ENCODE peak calls at places on chromosomes 6 and 20, in five cellular contexts. O is upper lobe of left lung, G is GM12878, M is HepG2, L is K562. C is an unnamed sample.

GRCh38 chr20:6418732-6419131 is 295.9 kb upstream of the FERMT1 start:
- ATAC-seq in G (peak), L (no peak), M (no peak), O (no peak), C (no peak)

GRCh38 chr6:55047433-55048044 is 126.8 kb upstream of the HCRTR2 start:
- ATAC-seq in L (no peak), O (no peak), G (no peak), M (no peak), C (no peak)

GRCh38 chr6:47254906-47255305 is 54.8 kb downstream of the TNFRSF21 start:
- ATAC-seq in O (no peak), M (no peak), G (no peak), L (no peak), C (no peak)

GRCh38 chr6:143441010-143441409 is 9.5 kb downstream of the ADAT2 start:
- ATAC-seq in O (no peak), L (no peak), M (no peak), G (no peak), C (no peak)

GRCh38 chr20:58599966-58600365 is 51.1 kb upstream of the STX16 start:
- ATAC-seq in L (no peak), O (no peak), M (no peak), G (no peak), C (no peak)

GRCh38 chr20:32021091-32021490 is 10.9 kb downstream of the CCM2L start:
- ATAC-seq in O (no peak), G (no peak), M (no peak), L (no peak), C (no peak)

GRCh38 chr20:10125757-10126156 is 91.0 kb downstream of the ANKEF1 start:
- ATAC-seq in L (no peak), M (no peak), O (no peak), G (no peak), C (no peak)

GRCh38 chr6:15389079-15389758 is 143.3 kb downstream of the JARID2 start:
- ATAC-seq in O (no peak), G (no peak), M (no peak), L (no peak), C (peak)

GRCh38 chr20:13723015-13723414 is 61.7 kb downstream of the ESF1 start:
- ATAC-seq in G (no peak), L (no peak), M (no peak), O (no peak), C (peak)

GRCh38 chr20:45354423-45355208 is 6.4 kb upstream of the SDC4 start:
- ATAC-seq in G (no peak), O (no peak), M (no peak), L (no peak), C (no peak)

GRCh38 chr6:32969685-32970412 is 1.5 kb downstream of the BRD2 start:
- ATAC-seq in O (no peak), G (no peak), L (peak), M (peak), C (peak)

GRCh38 chr20:47468290-47469050 is 33.2 kb upstream of the NCOA3 start:
- ATAC-seq in G (peak), L (peak), O (no peak), M (no peak), C (no peak)

GRCh38 chr6:156910938-156911337 is 133.8 kb downstream of the ARID1B start:
- ATAC-seq in M (no peak), O (no peak), G (no peak), L (no peak), C (no peak)

GRCh38 chr6:117169060-117169635 is 96.2 kb upstream of the VGLL2 start:
- ATAC-seq in L (no peak), O (no peak), M (no peak), G (no peak), C (no peak)

GRCh38 chr6:4581468-4582420 is 194.5 kb upstream of the CDYL start:
- ATAC-seq in L (no peak), G (no peak), O (no peak), M (no peak), C (peak)

GRCh38 chr6:155791891-155792290 is 336.3 kb upstream of the NOX3 start:
- ATAC-seq in L (no peak), G (no peak), O (no peak), M (no peak), C (no peak)

GRCh38 chr20:57716202-57716601 is 6.4 kb upstream of the PMEPA1 start:
- ATAC-seq in M (no peak), L (no peak), G (no peak), O (no peak), C (no peak)

GRCh38 chr6:130127195-130127594 is 95.6 kb downstream of the SAMD3 start:
- ATAC-seq in L (no peak), M (no peak), G (no peak), O (no peak), C (no peak)

GRCh38 chr6:157822221-157823000 is 635 bp upstream of the SNX9 start:
- ATAC-seq in L (peak), G (peak), O (peak), M (peak), C (peak)

GRCh38 chr20:49832632-49833327 is 20.2 kb downstream of the SLC9A8 start:
- ATAC-seq in G (peak), M (peak), O (no peak), L (no peak), C (peak)

GRCh38 chr20:6142348-6142993 is 19.6 kb upstream of the FERMT1 start:
- ATAC-seq in L (peak), O (peak), G (peak), M (peak), C (no peak)

GRCh38 chr6:87943191-87943590 is 104.5 kb upstream of the SPACA1 start:
- ATAC-seq in L (no peak), M (no peak), G (no peak), O (no peak), C (no peak)

GRCh38 chr6:121260651-121261102 is 73.6 kb downstream of the TBC1D32 start:
- ATAC-seq in M (no peak), L (peak), G (no peak), O (peak), C (peak)

GRCh38 chr6:3337521-3338350 is 79.0 kb downstream of the PSMG4 start:
- ATAC-seq in G (peak), L (peak), M (peak), O (no peak), C (no peak)

GRCh38 chr20:57378646-57379262 is 12.4 kb upstream of the RBM38 start:
- ATAC-seq in L (no peak), M (no peak), O (no peak), G (no peak), C (no peak)

GRCh38 chr6:26240981-26241770 is 123.8 kb upstream of the BTN3A2 start:
- ATAC-seq in G (peak), L (no peak), M (no peak), O (no peak), C (peak)

GRCh38 chr6:89044988-89045387 is 35.6 kb upstream of the PNRC1 start:
- ATAC-seq in M (no peak), G (no peak), L (no peak), O (peak), C (peak)

GRCh38 chr6:11315743-11316437 is 83.4 kb upstream of the NEDD9 start:
- ATAC-seq in M (no peak), G (no peak), L (no peak), O (no peak), C (peak)

GRCh38 chr20:16709017-16709416 is 20.8 kb upstream of the SNRPB2 start:
- ATAC-seq in M (no peak), O (no peak), G (peak), L (no peak), C (no peak)

GRCh38 chr6:15879372-15880261 is 216.8 kb upstream of the DTNBP1 start:
- ATAC-seq in M (no peak), G (peak), O (peak), L (peak), C (peak)

DNA sequence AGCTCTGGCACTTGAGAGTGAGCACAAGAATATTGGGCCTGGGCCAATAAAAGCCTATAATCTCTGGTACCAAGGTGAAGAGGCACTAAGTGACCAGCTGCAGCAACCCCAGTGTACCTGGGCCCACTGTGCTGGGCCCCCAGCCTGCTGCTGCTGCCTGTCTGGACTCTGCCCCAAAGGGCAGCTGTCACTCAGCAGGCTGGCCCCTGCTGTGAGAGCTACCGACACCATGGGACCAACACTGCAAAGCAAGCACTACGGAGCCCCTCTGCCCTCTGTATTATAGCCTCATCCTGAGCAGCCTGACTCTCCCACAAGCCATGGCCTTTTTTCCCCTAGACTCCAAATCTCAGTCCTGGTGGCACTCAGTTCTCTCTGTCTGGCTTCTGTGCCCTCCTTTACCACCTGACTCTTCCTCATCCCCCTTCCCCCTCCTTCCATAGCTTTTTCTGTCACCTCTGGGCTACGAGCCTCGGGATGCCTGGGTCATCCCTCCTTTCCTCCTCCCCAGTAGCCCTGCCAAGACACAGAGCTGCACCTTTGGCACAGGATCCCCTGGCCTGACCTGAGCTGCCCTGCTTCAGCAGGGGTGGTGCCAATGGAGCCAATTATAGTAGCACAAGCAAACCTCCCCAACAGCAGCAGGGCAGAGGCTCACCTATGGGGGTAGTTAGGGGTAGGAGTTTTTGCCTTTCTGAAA is 14.2 kb downstream of the RRP36 start:
- ATAC-seq in M (peak), O (no peak), G (no peak), L (no peak), C (no peak)
- TF ChIP-seq POLR2AphosphoS5 in M (no peak), O (no peak), G (no peak), L (no peak), C (no peak)

DNA sequence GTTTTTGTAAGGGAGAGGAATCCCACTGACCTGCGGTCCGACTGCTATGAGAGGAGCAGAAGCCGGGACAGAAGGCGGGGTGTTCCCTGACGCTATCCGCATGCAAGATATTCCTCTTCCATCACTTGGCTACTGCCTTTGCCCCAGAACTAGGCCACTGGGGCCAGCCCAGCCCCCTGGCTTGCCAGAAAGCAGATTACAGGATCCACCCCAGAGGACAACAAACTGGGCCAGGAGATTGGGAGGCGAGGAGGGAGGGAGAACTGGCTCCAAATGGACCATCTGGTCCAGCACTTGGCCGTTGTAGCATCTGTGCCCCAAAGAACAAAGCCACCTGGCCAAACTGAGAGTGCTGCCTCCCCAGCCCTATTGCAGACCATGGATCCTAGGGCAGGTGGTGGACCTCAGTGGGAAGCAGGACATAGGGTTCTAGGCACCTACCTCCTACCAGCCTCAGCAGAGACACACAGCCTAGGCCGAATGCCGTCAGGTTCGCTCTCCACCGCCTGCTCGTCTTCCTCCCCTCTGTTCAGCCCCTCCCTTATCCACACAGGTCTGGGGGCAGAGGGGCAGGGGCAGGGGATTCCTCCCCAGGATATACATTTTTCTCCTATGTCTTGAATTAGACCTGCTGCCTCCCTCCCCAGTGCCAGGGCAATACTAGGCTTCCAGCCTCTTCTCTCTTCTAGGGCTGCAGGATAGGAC is 4.0 kb downstream of the MDGA1 start:
- ATAC-seq in O (no peak), M (no peak), G (no peak), L (no peak), C (no peak)
- TF ChIP-seq EP300 in O (no peak), M (no peak), G (no peak), L (no peak), C (no peak)

GRCh38 chr20:62643521-62644043 is 1.3 kb downstream of the SLCO4A1 start:
- ATAC-seq in L (no peak), M (no peak), O (no peak), G (no peak), C (no peak)

GRCh38 chr20:62640870-62641748 is 1.2 kb upstream of the SLCO4A1 start:
- ATAC-seq in L (no peak), G (no peak), O (no peak), M (no peak), C (no peak)

GRCh38 chr20:62642666-62643520 is 590 bp downstream of the SLCO4A1 start:
- ATAC-seq in G (peak), O (no peak), L (peak), M (peak), C (no peak)

GRCh38 chr20:62644044-62644795 is 1.9 kb downstream of the SLCO4A1 start:
- ATAC-seq in M (no peak), G (no peak), L (no peak), O (no peak), C (no peak)

DNA sequence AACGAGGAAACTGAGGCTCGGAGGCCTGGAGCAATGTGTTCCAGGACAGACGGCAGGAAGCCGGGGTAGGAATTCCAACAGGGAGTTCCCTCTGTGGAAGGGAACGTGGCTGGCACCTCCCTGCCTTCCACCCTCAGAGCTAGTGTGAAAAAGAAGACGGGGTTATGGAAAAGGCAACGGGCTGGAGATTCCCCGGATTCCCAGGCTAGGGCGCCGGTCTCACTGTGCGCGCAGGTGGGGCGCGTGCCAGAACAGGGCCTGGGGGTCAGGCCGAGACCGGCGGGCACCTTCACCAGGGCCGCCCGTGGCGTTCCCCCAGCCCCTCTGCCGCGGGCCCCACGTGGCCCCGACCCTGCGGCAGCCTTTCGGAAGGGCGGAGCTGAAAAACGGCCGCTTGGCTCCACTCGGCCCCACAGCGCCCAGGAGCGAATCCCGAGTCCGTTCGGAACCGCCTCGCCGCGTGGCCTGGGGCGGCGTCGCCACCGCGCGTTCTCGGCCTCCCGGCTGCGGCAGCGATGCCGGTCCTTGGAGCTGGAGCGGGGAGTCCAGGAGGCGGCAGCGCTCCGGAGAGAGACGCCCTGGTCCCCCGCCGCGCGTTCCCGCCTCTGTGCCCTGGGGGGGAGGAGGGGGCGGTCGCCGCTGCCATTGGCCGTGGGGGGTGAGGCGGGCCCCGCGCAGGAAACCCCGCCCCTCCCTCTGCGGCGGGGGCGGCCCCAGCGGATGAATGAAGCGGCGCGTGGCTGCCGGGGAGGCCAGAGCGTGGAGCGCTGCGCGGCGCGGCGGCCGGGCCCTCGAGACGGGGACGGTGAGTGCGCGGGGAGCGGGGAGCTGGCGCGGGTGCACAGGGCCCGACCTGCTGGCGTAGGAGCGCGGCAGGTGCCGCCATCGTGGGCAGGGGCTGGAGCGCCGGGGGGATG is at the start of gene SLCO4A1:
- ATAC-seq in M (peak), O (peak), L (peak), G (peak), C (peak)
- TF ChIP-seq CTCF in M (peak), O (peak), L (no peak), G (no peak), C (peak)

DNA sequence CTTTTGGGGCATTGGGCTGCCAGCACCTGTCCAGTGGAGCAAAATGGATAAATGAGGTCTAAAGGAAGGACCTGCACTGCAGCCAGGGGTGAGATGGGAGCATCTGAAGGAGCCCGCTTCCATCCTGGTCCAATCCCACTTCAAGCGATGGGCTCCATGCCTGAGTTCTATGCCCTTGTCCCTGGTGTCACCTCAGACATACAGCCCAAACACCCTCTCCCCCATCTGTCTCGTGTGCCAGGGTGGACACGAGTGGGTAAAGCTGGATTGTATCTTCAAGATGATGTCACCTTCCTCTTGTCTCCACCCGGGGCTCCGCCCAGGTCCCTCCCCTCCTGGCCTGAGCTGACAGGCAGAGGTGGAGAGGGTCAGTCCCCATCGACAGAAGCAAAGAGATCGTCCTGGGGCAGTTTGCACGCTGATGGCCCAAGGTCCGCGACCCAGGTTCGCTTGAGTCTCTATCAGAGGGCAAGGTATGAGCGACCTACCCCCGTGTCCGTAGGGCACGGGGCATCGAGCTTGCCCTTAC is 544 bp downstream of the SMIM29 start:
- ATAC-seq in G (peak), L (peak), O (peak), M (peak), C (peak)
- TF ChIP-seq POLR2AphosphoS5 in G (no peak), L (peak), O (no peak), M (no peak), C (no peak)

DNA sequence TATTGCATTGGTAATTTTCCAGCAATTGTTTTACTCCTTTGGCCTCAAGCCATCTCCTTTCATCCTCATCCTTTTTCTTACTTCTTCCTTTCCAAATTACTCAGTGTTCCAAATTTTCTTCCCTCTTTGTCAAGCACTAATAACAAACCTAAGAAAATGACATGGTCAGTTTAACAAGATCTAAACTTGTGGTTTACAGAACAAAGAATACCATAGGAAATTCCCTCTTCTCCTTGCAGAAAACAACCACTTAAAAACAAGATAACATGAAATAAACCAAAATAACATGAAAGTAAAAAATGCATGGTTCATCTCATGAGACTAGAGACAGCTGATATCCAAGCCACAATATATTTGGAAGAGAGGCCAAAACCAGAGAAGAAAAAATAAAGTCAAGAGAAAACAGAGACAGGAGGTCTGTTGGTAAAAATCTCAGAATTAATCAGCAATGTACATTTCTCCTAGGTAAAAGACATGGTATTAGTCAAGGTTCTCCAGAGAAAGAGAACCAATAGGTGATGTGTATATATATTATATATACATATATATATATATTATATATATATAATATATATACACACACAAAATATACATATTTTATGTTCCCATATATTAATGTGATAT is 51.0 kb upstream of the SENP6 start:
- ATAC-seq in M (no peak), G (peak), O (no peak), L (no peak), C (no peak)
- TF ChIP-seq EP300 in M (no peak), G (no peak), O (no peak), L (no peak), C (no peak)

DNA sequence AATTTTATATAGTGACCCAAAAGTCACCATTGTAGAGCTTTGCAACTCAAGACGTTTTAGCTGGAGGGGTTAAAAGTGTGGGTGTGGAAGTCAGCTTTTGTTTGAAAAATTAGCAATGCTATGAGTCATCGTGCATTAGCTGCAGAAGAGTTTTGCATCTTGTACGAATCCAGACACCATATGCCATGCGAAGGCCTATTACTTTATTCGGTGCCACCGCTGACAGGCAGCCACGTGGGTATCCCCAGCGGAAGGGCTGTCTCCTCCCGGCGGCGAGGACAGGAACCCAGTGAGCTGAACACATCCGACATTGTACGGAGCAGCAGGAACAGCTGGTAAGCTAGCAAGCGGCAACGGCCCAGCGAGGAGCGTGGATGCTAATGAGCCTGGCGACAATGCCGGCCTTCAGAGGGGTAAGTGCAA is 84.4 kb downstream of the INSM1 start:
- ATAC-seq in O (peak), M (no peak), G (peak), L (no peak), C (peak)
- TF ChIP-seq CTCF in O (no peak), M (no peak), G (peak), L (no peak), C (no peak)

GRCh38 chr20:25584905-25585704 is at the start of gene NINL:
- ATAC-seq in G (no peak), L (peak), O (peak), M (peak), C (peak)
- TF ChIP-seq POLR2AphosphoS5 in G (no peak), L (no peak), O (peak), M (peak), C (peak)